ENCODE peak calls at places on chromosomes 7 and 10, in ten cellular contexts. One of them, this sample, is unnamed.

GRCh38 chr7:69430502-69431145 is 167.7 kb upstream of the AUTS2 start:
- DNase-seq in ecto neural progenitor cell: no peak
- DNase-seq in naive thymus-derived CD8-positive, alpha-beta T cell: no peak
- DNase-seq in HuH-7.5: no peak
- DNase-seq in GM23248: peak; percentile 21
- DNase-seq in anterior cingulate cortex: no peak
- DNase-seq in A549: no peak
- DNase-seq in T-cell: no peak
- DNase-seq in CMK: no peak
- DNase-seq in T1000: no peak
- DNase-seq in this sample: no peak

GRCh38 chr7:150860291-150860977 is 8.1 kb downstream of the AOC1 start:
- DNase-seq in CMK: no peak
- DNase-seq in A549: no peak
- DNase-seq in T1000: no peak
- DNase-seq in anterior cingulate cortex: no peak
- DNase-seq in T-cell: no peak
- DNase-seq in ecto neural progenitor cell: peak; percentile 50
- DNase-seq in HuH-7.5: no peak
- DNase-seq in naive thymus-derived CD8-positive, alpha-beta T cell: peak; percentile 38
- DNase-seq in GM23248: no peak
- DNase-seq in this sample: no peak

GRCh38 chr7:40167291-40167690 is 32.5 kb downstream of the SUGCT start:
- DNase-seq in GM23248: no peak
- DNase-seq in A549: no peak
- DNase-seq in naive thymus-derived CD8-positive, alpha-beta T cell: no peak
- DNase-seq in ecto neural progenitor cell: no peak
- DNase-seq in CMK: no peak
- DNase-seq in HuH-7.5: no peak
- DNase-seq in anterior cingulate cortex: no peak
- DNase-seq in T1000: no peak
- DNase-seq in T-cell: no peak
- DNase-seq in this sample: no peak

GRCh38 chr10:4535531-4535930 is 290.5 kb upstream of the AKR1E2 start:
- DNase-seq in CMK: no peak
- DNase-seq in GM23248: no peak
- DNase-seq in naive thymus-derived CD8-positive, alpha-beta T cell: no peak
- DNase-seq in HuH-7.5: no peak
- DNase-seq in anterior cingulate cortex: no peak
- DNase-seq in T-cell: no peak
- DNase-seq in ecto neural progenitor cell: no peak
- DNase-seq in A549: no peak
- DNase-seq in T1000: no peak
- DNase-seq in this sample: no peak

GRCh38 chr10:28302012-28302667 is 724 bp downstream of the MPP7 start:
- DNase-seq in T1000: peak; percentile 19
- DNase-seq in A549: peak; percentile 6
- DNase-seq in HuH-7.5: peak; percentile 15
- DNase-seq in CMK: no peak
- DNase-seq in GM23248: peak; percentile 67
- DNase-seq in ecto neural progenitor cell: no peak
- DNase-seq in anterior cingulate cortex: no peak
- DNase-seq in naive thymus-derived CD8-positive, alpha-beta T cell: no peak
- DNase-seq in T-cell: no peak
- DNase-seq in this sample: peak; percentile 76

GRCh38 chr7:142961595-142961972 is 579 bp downstream of the KEL start:
- DNase-seq in anterior cingulate cortex: no peak
- DNase-seq in HuH-7.5: no peak
- DNase-seq in T1000: no peak
- DNase-seq in GM23248: no peak
- DNase-seq in CMK: no peak
- DNase-seq in ecto neural progenitor cell: no peak
- DNase-seq in naive thymus-derived CD8-positive, alpha-beta T cell: no peak
- DNase-seq in A549: no peak
- DNase-seq in T-cell: no peak
- DNase-seq in this sample: no peak

GRCh38 chr10:14800397-14800796 is 25.7 kb upstream of the FAM107B start:
- DNase-seq in A549: no peak
- DNase-seq in anterior cingulate cortex: no peak
- DNase-seq in ecto neural progenitor cell: no peak
- DNase-seq in CMK: no peak
- DNase-seq in HuH-7.5: no peak
- DNase-seq in GM23248: no peak
- DNase-seq in naive thymus-derived CD8-positive, alpha-beta T cell: no peak
- DNase-seq in T1000: no peak
- DNase-seq in T-cell: no peak
- DNase-seq in this sample: no peak

GRCh38 chr10:34885901-34886300 is 70.8 kb upstream of the PARD3 start:
- DNase-seq in CMK: no peak
- DNase-seq in GM23248: peak; percentile 4
- DNase-seq in HuH-7.5: no peak
- DNase-seq in A549: no peak
- DNase-seq in anterior cingulate cortex: no peak
- DNase-seq in T1000: no peak
- DNase-seq in ecto neural progenitor cell: no peak
- DNase-seq in naive thymus-derived CD8-positive, alpha-beta T cell: no peak
- DNase-seq in T-cell: no peak
- DNase-seq in this sample: no peak

GRCh38 chr7:158815471-158816128 is 13.7 kb downstream of the ESYT2 start:
- DNase-seq in T1000: no peak
- DNase-seq in HuH-7.5: no peak
- DNase-seq in anterior cingulate cortex: no peak
- DNase-seq in GM23248: no peak
- DNase-seq in CMK: no peak
- DNase-seq in naive thymus-derived CD8-positive, alpha-beta T cell: no peak
- DNase-seq in ecto neural progenitor cell: no peak
- DNase-seq in T-cell: no peak
- DNase-seq in A549: no peak
- DNase-seq in this sample: no peak

GRCh38 chr10:3960496-3960895 is 175.5 kb upstream of the KLF6 start:
- DNase-seq in naive thymus-derived CD8-positive, alpha-beta T cell: no peak
- DNase-seq in CMK: no peak
- DNase-seq in T-cell: no peak
- DNase-seq in GM23248: no peak
- DNase-seq in ecto neural progenitor cell: no peak
- DNase-seq in T1000: no peak
- DNase-seq in HuH-7.5: no peak
- DNase-seq in A549: no peak
- DNase-seq in anterior cingulate cortex: no peak
- DNase-seq in this sample: no peak

GRCh38 chr7:65746398-65746669 is 126.5 kb upstream of the VKORC1L1 start:
- DNase-seq in anterior cingulate cortex: no peak
- DNase-seq in naive thymus-derived CD8-positive, alpha-beta T cell: no peak
- DNase-seq in GM23248: peak; percentile 65
- DNase-seq in T1000: no peak
- DNase-seq in ecto neural progenitor cell: no peak
- DNase-seq in T-cell: no peak
- DNase-seq in HuH-7.5: no peak
- DNase-seq in CMK: no peak
- DNase-seq in A549: peak; percentile 23
- DNase-seq in this sample: no peak

GRCh38 chr7:82081644-82082224 is 311.9 kb upstream of the HGF start:
- DNase-seq in CMK: no peak
- DNase-seq in GM23248: no peak
- DNase-seq in anterior cingulate cortex: no peak
- DNase-seq in A549: no peak
- DNase-seq in HuH-7.5: no peak
- DNase-seq in naive thymus-derived CD8-positive, alpha-beta T cell: no peak
- DNase-seq in T1000: no peak
- DNase-seq in ecto neural progenitor cell: no peak
- DNase-seq in T-cell: no peak
- DNase-seq in this sample: no peak

GRCh38 chr10:113552723-113553122 is at the start of gene HABP2:
- DNase-seq in CMK: no peak
- DNase-seq in ecto neural progenitor cell: no peak
- DNase-seq in naive thymus-derived CD8-positive, alpha-beta T cell: no peak
- DNase-seq in A549: no peak
- DNase-seq in anterior cingulate cortex: no peak
- DNase-seq in GM23248: no peak
- DNase-seq in T-cell: no peak
- DNase-seq in T1000: no peak
- DNase-seq in HuH-7.5: no peak
- DNase-seq in this sample: no peak

GRCh38 chr7:35248576-35249536 is 5.0 kb downstream of the TBX20 start:
- DNase-seq in naive thymus-derived CD8-positive, alpha-beta T cell: no peak
- DNase-seq in anterior cingulate cortex: no peak
- DNase-seq in T1000: no peak
- DNase-seq in GM23248: no peak
- DNase-seq in T-cell: no peak
- DNase-seq in ecto neural progenitor cell: no peak
- DNase-seq in CMK: no peak
- DNase-seq in HuH-7.5: no peak
- DNase-seq in A549: no peak
- DNase-seq in this sample: no peak

GRCh38 chr10:86345296-86346168 is 21.1 kb downstream of the GRID1 start:
- DNase-seq in CMK: no peak
- DNase-seq in naive thymus-derived CD8-positive, alpha-beta T cell: peak; percentile 31
- DNase-seq in GM23248: peak; percentile 17
- DNase-seq in T1000: no peak
- DNase-seq in HuH-7.5: no peak
- DNase-seq in anterior cingulate cortex: no peak
- DNase-seq in ecto neural progenitor cell: no peak
- DNase-seq in A549: peak; percentile 55
- DNase-seq in T-cell: no peak
- DNase-seq in this sample: no peak

GRCh38 chr10:4549254-4549653 is 276.8 kb upstream of the AKR1E2 start:
- DNase-seq in anterior cingulate cortex: no peak
- DNase-seq in T1000: no peak
- DNase-seq in A549: no peak
- DNase-seq in GM23248: peak; percentile 16
- DNase-seq in naive thymus-derived CD8-positive, alpha-beta T cell: no peak
- DNase-seq in ecto neural progenitor cell: no peak
- DNase-seq in HuH-7.5: no peak
- DNase-seq in T-cell: no peak
- DNase-seq in CMK: no peak
- DNase-seq in this sample: no peak

GRCh38 chr7:44232900-44233715 is 32.3 kb downstream of the YKT6 start:
- DNase-seq in GM23248: no peak
- DNase-seq in HuH-7.5: no peak
- DNase-seq in anterior cingulate cortex: no peak
- DNase-seq in naive thymus-derived CD8-positive, alpha-beta T cell: no peak
- DNase-seq in A549: no peak
- DNase-seq in T1000: no peak
- DNase-seq in ecto neural progenitor cell: no peak
- DNase-seq in CMK: no peak
- DNase-seq in T-cell: no peak
- DNase-seq in this sample: no peak

GRCh38 chr10:17802966-17803365 is 6.2 kb upstream of the MRC1 start:
- DNase-seq in naive thymus-derived CD8-positive, alpha-beta T cell: no peak
- DNase-seq in anterior cingulate cortex: no peak
- DNase-seq in CMK: no peak
- DNase-seq in A549: no peak
- DNase-seq in T1000: no peak
- DNase-seq in HuH-7.5: no peak
- DNase-seq in GM23248: peak; percentile 61
- DNase-seq in T-cell: no peak
- DNase-seq in ecto neural progenitor cell: no peak
- DNase-seq in this sample: no peak

GRCh38 chr10:33421789-33422188 is 87.3 kb upstream of the NRP1 start:
- DNase-seq in A549: peak; percentile 13
- DNase-seq in GM23248: peak; percentile 97
- DNase-seq in anterior cingulate cortex: no peak
- DNase-seq in HuH-7.5: peak; percentile 3
- DNase-seq in T1000: no peak
- DNase-seq in naive thymus-derived CD8-positive, alpha-beta T cell: no peak
- DNase-seq in ecto neural progenitor cell: no peak
- DNase-seq in T-cell: no peak
- DNase-seq in CMK: no peak
- DNase-seq in this sample: no peak

GRCh38 chr10:36053271-36053670 is 411.2 kb upstream of the FZD8 start:
- DNase-seq in HuH-7.5: no peak
- DNase-seq in naive thymus-derived CD8-positive, alpha-beta T cell: no peak
- DNase-seq in GM23248: no peak
- DNase-seq in A549: no peak
- DNase-seq in anterior cingulate cortex: no peak
- DNase-seq in ecto neural progenitor cell: no peak
- DNase-seq in T-cell: no peak
- DNase-seq in CMK: no peak
- DNase-seq in T1000: no peak
- DNase-seq in this sample: no peak

This sample was measured in SW 1271.